ENCODE peak calls at places on chromosomes 16 and 17, in six cellular contexts. D is colonic mucosa, H is Caco-2, F is tibial artery, C is lung, X is gastrocnemius medialis. W is an unnamed sample. For H3K27me3, the result is how much of the 10 kb centered on the place peaks cover.

GRCh38 chr17:65576939-65577338 is 15.5 kb upstream of the AXIN2 start:
- DNase-seq in D (peak), H (peak), F (no peak), C (no peak), X (no peak), W (no peak)

GRCh38 chr17:12605222-12605621 is 60.5 kb upstream of the MYOCD start:
- DNase-seq in D (peak), H (no peak), F (no peak), C (no peak), X (no peak), W (no peak)

GRCh38 chr16:58128181-58128631 is 975 bp downstream of the CFAP20 start:
- DNase-seq in D (peak), H (no peak), F (no peak), C (no peak), X (no peak), W (no peak)

GRCh38 chr17:31202968-31203367 is 94.1 kb downstream of the OMG start:
- DNase-seq in D (no peak), H (no peak), F (no peak), C (peak), X (no peak), W (no peak)

GRCh38 chr17:56824503-56824902 is 9.2 kb downstream of the C17orf67 start:
- DNase-seq in D (no peak), H (no peak), F (no peak), C (no peak), X (no peak), W (no peak)

GRCh38 chr16:85302018-85302847 is 190.0 kb upstream of the CIBAR2 start:
- DNase-seq in D (no peak), H (no peak), F (no peak), C (no peak), X (no peak), W (no peak)

GRCh38 chr17:68600881-68601564 is at the start of gene FAM20A:
- DNase-seq in D (no peak), H (no peak), F (no peak), C (peak), X (no peak), W (no peak)

GRCh38 chr16:67731071-67731810 is 12.1 kb upstream of the GFOD2 start:
- DNase-seq in D (no peak), H (no peak), F (no peak), C (no peak), X (no peak), W (no peak)

GRCh38 chr17:55699178-55699865 is 23.3 kb downstream of the TMEM100 start:
- DNase-seq in D (no peak), H (no peak), F (no peak), C (peak), X (no peak), W (no peak)

GRCh38 chr17:31499771-31500554 is 108.5 kb downstream of the RAB11FIP4 start:
- DNase-seq in D (no peak), H (no peak), F (no peak), C (no peak), X (peak), W (no peak)

DNA sequence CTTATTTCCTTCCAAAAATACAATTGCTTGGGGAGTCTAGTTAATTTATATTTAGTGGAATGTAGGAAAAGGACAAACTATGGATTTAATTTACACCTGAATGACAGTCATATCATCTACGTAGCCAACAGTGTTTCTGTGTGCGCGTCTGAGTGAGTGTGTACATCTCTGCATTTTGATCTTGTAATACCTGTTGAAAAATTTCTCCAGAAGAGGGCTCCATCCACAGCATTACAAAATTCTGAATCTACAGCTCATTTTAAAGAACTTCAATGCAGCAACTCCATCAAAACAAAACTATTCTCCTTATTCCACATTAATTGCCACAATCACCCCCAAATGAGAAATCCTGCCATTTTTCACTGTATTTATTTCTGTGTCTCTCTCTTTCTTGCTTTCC is 3.9 kb downstream of the CDH13 start:
- DNase-seq in D (no peak), H (no peak), F (no peak), C (no peak), X (no peak), W (no peak)
- TF ChIP-seq CTCF in D (no peak), H (peak), F (no peak), C (no peak), X (peak), W (peak)

GRCh38 chr17:49975531-49975930 is 6.5 kb downstream of the DLX4 start:
- DNase-seq in D (no peak), H (peak), F (no peak), C (no peak), X (no peak), W (no peak)
- H3K27me3 ChIP-seq in D (under half), H (under half), F (under half), C (under half), X (under half), W (under half)

DNA sequence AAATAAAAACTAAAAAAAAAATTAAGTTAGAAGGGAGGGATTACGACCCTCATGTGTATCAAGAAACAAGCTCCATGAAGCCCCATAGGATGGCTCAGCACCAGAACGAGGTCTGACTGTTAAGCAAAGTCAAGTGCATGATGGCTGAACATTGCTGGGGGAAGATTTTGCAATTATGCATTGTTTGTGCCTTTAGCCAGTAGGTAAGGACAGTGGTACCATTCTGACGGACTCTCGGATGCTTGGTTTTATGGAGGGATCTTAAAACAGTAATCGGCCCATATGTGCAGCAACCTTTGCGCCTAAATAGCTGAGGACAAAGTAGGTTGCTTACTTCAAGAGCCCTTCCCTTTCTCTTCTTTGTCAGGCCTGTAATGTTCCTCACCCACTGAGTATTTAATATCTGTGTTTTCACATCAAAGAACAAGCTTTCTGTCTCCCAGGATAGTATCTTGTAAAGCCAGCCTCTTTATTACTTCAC is 186.0 kb downstream of the WWOX start:
- DNase-seq in D (no peak), H (no peak), F (no peak), C (no peak), X (no peak), W (no peak)
- H3K4me3 ChIP-seq in D (no peak), H (no peak), F (no peak), C (no peak), X (no peak), W (no peak)

GRCh38 chr16:52450241-52450640 is 96.7 kb downstream of the TOX3 start:
- DNase-seq in D (no peak), H (no peak), F (no peak), C (no peak), X (no peak), W (no peak)
- TF ChIP-seq CTCF in D (no peak), H (no peak), F (no peak), C (no peak), X (no peak), W (no peak)

GRCh38 chr17:44653954-44654353 is 2.3 kb upstream of the MEIOC start:
- DNase-seq in D (no peak), H (no peak), F (no peak), C (no peak), X (no peak), W (no peak)
- H3K27me3 ChIP-seq in D (under half), H (under half), F (under half), C (under half), X (half or more), W (under half)

W was measured in right atrium auricular region.